ENCODE peak calls at places on chromosomes 13 and 19, in eight cellular contexts. One of them, this sample, is unnamed.

GRCh38 chr13:76972430-76972829 is 19.5 kb upstream of the CLN5 start:
- DNase-seq in activated T-cell treated with anti-CD3 and anti-CD28 coated beads, Interleukin-2, amount 50 U/mL, for 4 hours: no peak
- DNase-seq in midbrain: no peak
- DNase-seq in fibroblast of pulmonary artery: peak; percentile 33
- DNase-seq in glutamatergic neuron: no peak
- DNase-seq in kidney tubule cell: no peak
- DNase-seq in SHP77: no peak
- DNase-seq in NCI-H187 treated with DMSO at 0.1 percent for 48 hours: no peak
- DNase-seq in this sample: no peak

GRCh38 chr19:13398780-13399726 is 107.2 kb downstream of the CACNA1A start:
- DNase-seq in SHP77: no peak
- DNase-seq in NCI-H187 treated with DMSO at 0.1 percent for 48 hours: no peak
- DNase-seq in kidney tubule cell: peak; percentile 92
- DNase-seq in glutamatergic neuron: no peak
- DNase-seq in fibroblast of pulmonary artery: peak; percentile 93
- DNase-seq in midbrain: no peak
- DNase-seq in activated T-cell treated with anti-CD3 and anti-CD28 coated beads, Interleukin-2, amount 50 U/mL, for 4 hours: no peak
- DNase-seq in this sample: peak; percentile 49

GRCh38 chr13:60397693-60398437 is 845 bp downstream of the TDRD3 start:
- DNase-seq in activated T-cell treated with anti-CD3 and anti-CD28 coated beads, Interleukin-2, amount 50 U/mL, for 4 hours: no peak
- DNase-seq in midbrain: peak; percentile 60
- DNase-seq in SHP77: peak; percentile 18
- DNase-seq in kidney tubule cell: peak; percentile 72
- DNase-seq in glutamatergic neuron: peak; percentile 80
- DNase-seq in NCI-H187 treated with DMSO at 0.1 percent for 48 hours: no peak
- DNase-seq in fibroblast of pulmonary artery: peak; percentile 76
- DNase-seq in this sample: no peak

GRCh38 chr13:40271511-40271910 is 394.9 kb downstream of the FOXO1 start:
- DNase-seq in midbrain: no peak
- DNase-seq in SHP77: no peak
- DNase-seq in fibroblast of pulmonary artery: no peak
- DNase-seq in NCI-H187 treated with DMSO at 0.1 percent for 48 hours: no peak
- DNase-seq in kidney tubule cell: no peak
- DNase-seq in activated T-cell treated with anti-CD3 and anti-CD28 coated beads, Interleukin-2, amount 50 U/mL, for 4 hours: no peak
- DNase-seq in glutamatergic neuron: no peak
- DNase-seq in this sample: peak; percentile 30

GRCh38 chr19:2059422-2060201 is 8.6 kb upstream of the MKNK2 start:
- DNase-seq in SHP77: peak; percentile 76
- DNase-seq in activated T-cell treated with anti-CD3 and anti-CD28 coated beads, Interleukin-2, amount 50 U/mL, for 4 hours: no peak
- DNase-seq in glutamatergic neuron: peak; percentile 51
- DNase-seq in midbrain: peak; percentile 60
- DNase-seq in NCI-H187 treated with DMSO at 0.1 percent for 48 hours: no peak
- DNase-seq in kidney tubule cell: peak; percentile 91
- DNase-seq in fibroblast of pulmonary artery: peak; percentile 58
- DNase-seq in this sample: no peak

GRCh38 chr13:26663801-26664200 is 96.8 kb downstream of the GPR12 start:
- DNase-seq in SHP77: peak; percentile 50
- DNase-seq in activated T-cell treated with anti-CD3 and anti-CD28 coated beads, Interleukin-2, amount 50 U/mL, for 4 hours: no peak
- DNase-seq in midbrain: no peak
- DNase-seq in NCI-H187 treated with DMSO at 0.1 percent for 48 hours: no peak
- DNase-seq in glutamatergic neuron: no peak
- DNase-seq in kidney tubule cell: peak; percentile 54
- DNase-seq in fibroblast of pulmonary artery: no peak
- DNase-seq in this sample: no peak

GRCh38 chr13:60282708-60283107 is 114.3 kb upstream of the TDRD3 start:
- DNase-seq in kidney tubule cell: no peak
- DNase-seq in glutamatergic neuron: no peak
- DNase-seq in midbrain: no peak
- DNase-seq in SHP77: no peak
- DNase-seq in activated T-cell treated with anti-CD3 and anti-CD28 coated beads, Interleukin-2, amount 50 U/mL, for 4 hours: no peak
- DNase-seq in fibroblast of pulmonary artery: no peak
- DNase-seq in NCI-H187 treated with DMSO at 0.1 percent for 48 hours: no peak
- DNase-seq in this sample: no peak

GRCh38 chr13:75372517-75372916 is 109.5 kb downstream of the TBC1D4 start:
- DNase-seq in midbrain: peak; percentile 52
- DNase-seq in SHP77: peak; percentile 33
- DNase-seq in activated T-cell treated with anti-CD3 and anti-CD28 coated beads, Interleukin-2, amount 50 U/mL, for 4 hours: no peak
- DNase-seq in fibroblast of pulmonary artery: peak; percentile 74
- DNase-seq in glutamatergic neuron: no peak
- DNase-seq in kidney tubule cell: peak; percentile 57
- DNase-seq in NCI-H187 treated with DMSO at 0.1 percent for 48 hours: no peak
- DNase-seq in this sample: no peak

GRCh38 chr19:1037553-1038115 is 2.3 kb upstream of the ABCA7 start:
- DNase-seq in NCI-H187 treated with DMSO at 0.1 percent for 48 hours: no peak
- DNase-seq in midbrain: no peak
- DNase-seq in kidney tubule cell: no peak
- DNase-seq in fibroblast of pulmonary artery: no peak
- DNase-seq in activated T-cell treated with anti-CD3 and anti-CD28 coated beads, Interleukin-2, amount 50 U/mL, for 4 hours: no peak
- DNase-seq in SHP77: no peak
- DNase-seq in glutamatergic neuron: no peak
- DNase-seq in this sample: no peak

GRCh38 chr19:38769635-38770211 is 3.6 kb downstream of the LGALS7 start:
- DNase-seq in glutamatergic neuron: peak; percentile 88
- DNase-seq in SHP77: no peak
- DNase-seq in fibroblast of pulmonary artery: peak; percentile 77
- DNase-seq in kidney tubule cell: peak; percentile 74
- DNase-seq in activated T-cell treated with anti-CD3 and anti-CD28 coated beads, Interleukin-2, amount 50 U/mL, for 4 hours: peak; percentile 93
- DNase-seq in midbrain: peak; percentile 19
- DNase-seq in NCI-H187 treated with DMSO at 0.1 percent for 48 hours: no peak
- DNase-seq in this sample: peak; percentile 24

This sample was measured in pulmonary artery endothelial cell.